ENCODE peak calls at places on chromosomes 1 and 21, in ten cellular contexts. U is heart right ventricle; G is stomach; N is neural progenitor cell; Y is psoas muscle; D is naive thymus-derived CD4-positive, alpha-beta T cell; M is vagina; E is astrocyte; P is mesendoderm; B is heart left ventricle. K is an unnamed sample.

GRCh38 chr1:180229483-180230415 is at the start of gene LHX4:
- DNase-seq in B (no peak), N (peak; percentile 84), E (no peak), G (no peak), P (peak; percentile 90), D (no peak), M (no peak), Y (no peak), U (peak; percentile 20), K (peak; percentile 51)

GRCh38 chr21:14616303-14617039 is 70.4 kb upstream of the SAMSN1 start:
- DNase-seq in Y (no peak), N (no peak), G (no peak), M (no peak), U (no peak), P (peak; percentile 53), B (no peak), D (no peak), E (no peak), K (no peak)

GRCh38 chr1:150558761-150559626 is 9.8 kb downstream of the ADAMTSL4 start:
- DNase-seq in N (no peak), D (no peak), Y (peak; percentile 71), M (no peak), G (no peak), B (peak; percentile 84), U (peak; percentile 65), E (no peak), P (no peak), K (no peak)

GRCh38 chr1:205199090-205199930 is 12.2 kb downstream of the DSTYK start:
- DNase-seq in B (no peak), U (no peak), D (peak; percentile 12), M (no peak), N (no peak), Y (no peak), E (no peak), G (no peak), P (no peak), K (no peak)

GRCh38 chr1:231192620-231193163 is 30.8 kb downstream of the TRIM67 start:
- DNase-seq in N (no peak), E (peak; percentile 38), U (peak; percentile 48), B (no peak), P (no peak), Y (no peak), G (peak; percentile 90), M (no peak), D (no peak), K (no peak)

GRCh38 chr1:23459338-23459757 is 24.6 kb downstream of the ASAP3 start:
- DNase-seq in G (no peak), P (peak; percentile 63), M (no peak), U (no peak), E (no peak), D (peak; percentile 3), B (no peak), Y (no peak), N (no peak), K (no peak)

GRCh38 chr1:20999525-21000244 is 177.0 kb downstream of the EIF4G3 start:
- DNase-seq in B (no peak), U (no peak), G (no peak), N (no peak), M (no peak), Y (no peak), P (no peak), D (no peak), E (no peak), K (no peak)

GRCh38 chr1:151851886-151852285 is 1.6 kb downstream of the THEM5 start:
- DNase-seq in G (no peak), B (no peak), N (no peak), D (no peak), U (no peak), M (no peak), P (no peak), Y (no peak), E (no peak), K (no peak)

GRCh38 chr1:179958359-179958758 is 3.7 kb downstream of the CEP350 start:
- DNase-seq in Y (no peak), E (no peak), P (no peak), M (no peak), U (no peak), G (no peak), B (no peak), D (no peak), N (no peak), K (no peak)

GRCh38 chr1:121558514-121558913 is 373.7 kb downstream of the SRGAP2C start:
- DNase-seq in B (no peak), D (no peak), N (peak; percentile 25), M (no peak), P (peak; percentile 75), G (no peak), U (no peak), E (peak; percentile 87), Y (no peak), K (no peak)

GRCh38 chr1:217270121-217270520 is 360.8 kb downstream of the GPATCH2 start:
- DNase-seq in D (no peak), Y (no peak), G (no peak), N (no peak), P (no peak), B (no peak), E (no peak), U (no peak), M (no peak), K (no peak)

GRCh38 chr1:234139966-234140365 is 233.3 kb upstream of the COA6 start:
- DNase-seq in P (no peak), Y (no peak), M (no peak), B (no peak), U (no peak), D (no peak), N (no peak), G (no peak), E (peak; percentile 97), K (no peak)

GRCh38 chr1:9080704-9081291 is 11.4 kb upstream of the SLC2A5 start:
- DNase-seq in U (no peak), N (no peak), Y (no peak), D (no peak), G (no peak), P (no peak), B (no peak), E (peak; percentile 52), M (no peak), K (peak; percentile 61)

GRCh38 chr1:113998361-113998760 is 19.1 kb downstream of the OLFML3 start:
- DNase-seq in P (no peak), D (no peak), E (no peak), M (peak; percentile 47), N (no peak), B (no peak), G (no peak), U (no peak), Y (no peak), K (no peak)

GRCh38 chr1:32321712-32322291 is 14.2 kb downstream of the MARCKSL1 start:
- DNase-seq in M (no peak), P (no peak), N (no peak), U (no peak), E (no peak), G (peak; percentile 88), Y (no peak), B (no peak), D (peak; percentile 73), K (peak; percentile 29)

DNA sequence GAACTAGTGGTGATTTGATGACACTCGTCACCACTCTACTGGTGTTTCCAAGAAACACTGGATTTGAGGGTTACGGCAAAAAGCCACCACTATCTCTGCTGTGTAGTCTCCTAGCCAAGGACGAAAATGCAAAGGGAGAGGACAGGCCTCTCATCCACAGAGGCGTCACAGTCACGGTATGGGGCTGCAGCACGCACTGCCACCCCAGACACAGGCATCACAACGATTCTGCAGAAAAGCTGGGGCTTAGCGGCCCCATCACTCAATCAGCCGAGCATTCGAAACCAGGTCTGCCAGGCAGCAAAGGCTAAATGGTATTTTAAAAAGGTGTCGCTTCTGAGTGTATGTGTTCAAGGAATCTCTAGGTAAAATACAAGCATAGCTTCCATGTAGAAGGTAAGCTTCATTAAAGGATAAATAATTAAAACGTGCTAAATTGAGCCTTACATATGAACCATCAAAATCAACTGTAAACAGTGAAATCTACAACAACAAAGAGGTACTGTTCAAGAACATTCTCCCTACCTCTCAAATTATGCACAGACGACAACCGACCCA is 1.4 kb downstream of the RIPK4 start:
- DNase-seq in D (no peak), Y (no peak), N (no peak), P (no peak), U (no peak), E (no peak), B (no peak), G (no peak), M (no peak), K (no peak)
- H3K27ac ChIP-seq in D (no peak overlapping the region), Y (no peak overlapping the region), N (no peak overlapping the region), P (no peak overlapping the region), U (no peak overlapping the region), E (no peak overlapping the region), B (no peak overlapping the region), G (peak overlapping the region; percentile 92), M (peak overlapping the region; percentile 88), K (no peak overlapping the region)

DNA sequence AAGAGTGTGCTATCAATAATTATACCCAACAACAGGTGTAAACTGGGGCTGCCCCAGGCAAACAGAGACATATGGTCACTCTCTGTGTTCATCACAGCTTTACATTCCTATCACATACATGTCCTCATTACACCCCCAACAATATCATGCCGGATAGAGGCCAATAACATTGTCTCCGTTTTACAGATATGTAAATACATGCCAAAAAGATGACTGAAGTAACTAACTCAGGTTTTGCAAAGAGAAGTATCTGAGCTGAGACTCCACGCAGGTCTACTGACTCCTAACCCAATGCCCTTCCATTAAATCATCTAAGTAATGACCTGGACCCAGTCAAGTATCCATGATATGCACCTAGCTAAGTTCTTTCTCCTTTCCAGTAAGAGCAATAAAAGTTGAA is 55.0 kb downstream of the JAK1 start:
- DNase-seq in G (no peak), D (no peak), Y (no peak), P (no peak), M (no peak), B (no peak), U (no peak), N (no peak), E (no peak), K (no peak)
- H3K4me1 ChIP-seq in G (peaks cover 87% of the 10 kb centered on the region), D (peaks cover 58% of the 10 kb centered on the region), Y (peaks cover 67% of the 10 kb centered on the region), P (no peaks in the 10 kb centered on the region), M (peaks cover 71% of the 10 kb centered on the region), B (peaks cover 2% of the 10 kb centered on the region), U (peaks cover 5% of the 10 kb centered on the region), N (no peaks in the 10 kb centered on the region), E (peaks cover 20% of the 10 kb centered on the region), K (peaks cover 5% of the 10 kb centered on the region)

GRCh38 chr1:4655674-4656532 is 1.5 kb downstream of the AJAP1 start:
- DNase-seq in P (peak; percentile 87), B (no peak), M (no peak), G (no peak), U (peak; percentile 39), N (peak; percentile 89), Y (peak; percentile 56), E (peak; percentile 38), D (no peak), K (peak; percentile 61)
- H3K4me3 ChIP-seq in P (no peak overlapping the region), B (no peak overlapping the region), M (peak overlapping the region; percentile 51), G (peak overlapping the region; percentile 36), U (peak overlapping the region; percentile 38), N (peak overlapping the region; percentile 57), Y (peak overlapping the region; percentile 43), E (no peak overlapping the region), D (no peak overlapping the region), K (no peak overlapping the region)

DNA sequence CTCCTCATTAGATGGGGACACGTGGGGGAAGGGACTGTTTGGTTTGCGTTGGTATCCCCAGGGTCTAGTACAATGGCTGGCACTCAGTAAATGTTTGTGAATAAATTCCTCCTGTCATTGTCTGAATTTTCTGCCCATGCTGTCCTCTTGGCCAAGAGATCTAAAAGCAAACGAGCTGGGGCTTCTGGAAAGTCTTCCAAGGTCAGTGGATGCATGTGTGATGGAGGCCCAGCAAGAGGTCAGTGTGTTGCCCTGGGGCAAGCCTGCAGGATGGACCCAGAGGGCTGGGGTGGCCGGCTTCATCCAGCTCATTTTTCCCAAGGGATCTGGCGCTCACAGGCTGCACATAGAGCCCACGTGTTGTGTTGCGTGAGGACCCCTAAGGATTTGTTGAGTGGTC is 30.0 kb upstream of the JUN start:
- DNase-seq in U (no peak), Y (no peak), B (peak; percentile 47), D (no peak), M (no peak), P (peak; percentile 43), G (no peak), N (no peak), E (no peak), K (no peak)
- H3K27ac ChIP-seq in U (peak overlapping the region; percentile 86), Y (peak overlapping the region; percentile 97), B (peak overlapping the region; percentile 92), D (no peak overlapping the region), M (peak overlapping the region; percentile 88), P (no peak overlapping the region), G (peak overlapping the region; percentile 93), N (no peak overlapping the region), E (no peak overlapping the region), K (no peak overlapping the region)